ENCODE peak calls at places on chromosomes 13 and 19, in four cellular contexts. N, A, Z and H are unnamed samples. For H3K9me3, the result is how much of the 10 kb centered on the place peaks cover.

GRCh38 chr13:95118541-95119324 is 182.5 kb downstream of the ABCC4 start:
- DNase-seq in A (no peak), Z (no peak), N (no peak), H (no peak)

GRCh38 chr19:44613295-44614168 is at the start of gene IGSF23:
- DNase-seq in N (no peak), A (no peak), Z (no peak), H (no peak)

GRCh38 chr13:95128045-95128643 is 173.1 kb downstream of the ABCC4 start:
- DNase-seq in N (peak), A (peak), Z (no peak), H (no peak)

GRCh38 chr13:76523740-76524382 is 362.3 kb downstream of the KCTD12 start:
- DNase-seq in N (no peak), Z (no peak), A (no peak), H (no peak)

GRCh38 chr13:111610077-111610476 is 289.6 kb downstream of the TEX29 start:
- DNase-seq in A (no peak), Z (no peak), N (no peak), H (no peak)

GRCh38 chr19:1825909-1826556 is 14.0 kb upstream of the ATP8B3 start:
- DNase-seq in A (peak), Z (peak), N (peak), H (peak)

GRCh38 chr19:48218964-48219363 is 36.7 kb downstream of the CARD8 start:
- DNase-seq in N (no peak), A (no peak), Z (no peak), H (no peak)

GRCh38 chr13:99303863-99304521 is 3.2 kb downstream of the GPR183 start:
- DNase-seq in Z (no peak), N (no peak), A (no peak), H (no peak)

GRCh38 chr13:77386046-77386445 is 59.2 kb upstream of the MYCBP2 start:
- DNase-seq in A (no peak), Z (no peak), N (no peak), H (no peak)

GRCh38 chr19:45691516-45692186 is at the start of gene SNRPD2:
- DNase-seq in Z (peak), N (peak), A (peak), H (peak)

GRCh38 chr19:38417544-38418506 is 8.2 kb downstream of the RASGRP4 start:
- DNase-seq in Z (no peak), N (peak), A (peak), H (peak)

GRCh38 chr19:14375055-14375581 is 6.1 kb upstream of the ADGRE5 start:
- DNase-seq in N (no peak), Z (no peak), A (peak), H (no peak)

GRCh38 chr13:110350509-110350908 is 43.4 kb downstream of the COL4A2 start:
- DNase-seq in Z (no peak), A (no peak), N (no peak), H (no peak)

GRCh38 chr13:43572601-43573360 is 214.0 kb downstream of the ENOX1 start:
- DNase-seq in N (no peak), A (no peak), Z (no peak), H (no peak)

GRCh38 chr13:71912524-71912923 is 45.5 kb upstream of the DACH1 start:
- DNase-seq in Z (no peak), A (no peak), N (no peak), H (no peak)

GRCh38 chr19:10089801-10090375 is 3.8 kb downstream of the SHFL start:
- DNase-seq in Z (no peak), A (no peak), N (no peak), H (no peak)

GRCh38 chr13:78468546-78469060 is 134.7 kb downstream of the POU4F1 start:
- DNase-seq in N (no peak), Z (no peak), A (no peak), H (no peak)

GRCh38 chr19:38264486-38265212 is at the start of gene SPINT2:
- DNase-seq in N (no peak), A (no peak), Z (peak), H (no peak)

GRCh38 chr13:49629196-49629938 is 1.1 kb downstream of the ARL11 start:
- DNase-seq in A (no peak), Z (no peak), N (no peak), H (no peak)

GRCh38 chr13:49454388-49455015 is 10.4 kb downstream of the SETDB2 start:
- DNase-seq in A (no peak), Z (no peak), N (no peak), H (no peak)

GRCh38 chr13:43804461-43805070 is 17.8 kb upstream of the ENOX1 start:
- DNase-seq in Z (no peak), A (no peak), N (peak), H (peak)

GRCh38 chr19:22733691-22734090 is 50.3 kb downstream of the ZNF99 start:
- DNase-seq in N (no peak), Z (no peak), A (no peak), H (no peak)

GRCh38 chr13:39501711-39502324 is 101.2 kb downstream of the LHFPL6 start:
- DNase-seq in Z (no peak), A (no peak), N (no peak), H (no peak)

GRCh38 chr19:7654401-7654800 is 14.4 kb upstream of the RETN start:
- DNase-seq in A (no peak), Z (no peak), N (no peak), H (no peak)

GRCh38 chr13:84126671-84127171 is 244.4 kb upstream of the SLITRK1 start:
- DNase-seq in A (no peak), N (no peak), Z (no peak), H (no peak)

GRCh38 chr19:19223636-19224035 is 11.9 kb downstream of the NCAN start:
- DNase-seq in N (no peak), A (no peak), Z (no peak), H (no peak)

GRCh38 chr13:19674898-19675297 is 41.4 kb downstream of the MPHOSPH8 start:
- DNase-seq in N (no peak), A (no peak), Z (no peak), H (no peak)

GRCh38 chr13:86581711-86582110 is 782.5 kb upstream of the SLITRK6 start:
- DNase-seq in Z (no peak), A (no peak), N (no peak), H (no peak)

GRCh38 chr19:44093931-44094765 is at the start of gene ZNF224:
- DNase-seq in N (peak), A (peak), Z (peak), H (peak)

GRCh38 chr19:45643927-45644771 is 5.0 kb upstream of the EML2 start:
- DNase-seq in A (no peak), Z (no peak), N (no peak), H (no peak)

GRCh38 chr19:52664461-52664860 is 26.3 kb upstream of the ZNF83 start:
- DNase-seq in A (no peak), Z (no peak), N (no peak), H (no peak)

GRCh38 chr19:45423589-45424190 is at the start of gene ERCC1:
- DNase-seq in A (peak), Z (peak), N (peak), H (peak)

GRCh38 chr19:7868671-7869452 is 5.3 kb downstream of the PRR36 start:
- DNase-seq in N (peak), A (peak), Z (peak), H (no peak)

GRCh38 chr13:41546372-41547252 is 89.3 kb downstream of the RGCC start:
- DNase-seq in Z (no peak), A (no peak), N (no peak), H (no peak)

GRCh38 chr13:20182231-20182846 is 10.4 kb downstream of the GJB2 start:
- DNase-seq in N (peak), A (peak), Z (no peak), H (peak)

GRCh38 chr13:28049215-28049614 is 51.2 kb downstream of the FLT3 start:
- DNase-seq in N (no peak), A (no peak), Z (no peak), H (no peak)

GRCh38 chr13:28045861-28046260 is 54.5 kb downstream of the FLT3 start:
- DNase-seq in A (no peak), N (no peak), Z (no peak), H (no peak)

GRCh38 chr13:28046981-28047380 is 53.4 kb downstream of the FLT3 start:
- DNase-seq in Z (no peak), A (no peak), N (peak), H (no peak)

GRCh38 chr13:28048768-28049167 is 51.6 kb downstream of the FLT3 start:
- DNase-seq in A (no peak), N (no peak), Z (no peak), H (no peak)

DNA sequence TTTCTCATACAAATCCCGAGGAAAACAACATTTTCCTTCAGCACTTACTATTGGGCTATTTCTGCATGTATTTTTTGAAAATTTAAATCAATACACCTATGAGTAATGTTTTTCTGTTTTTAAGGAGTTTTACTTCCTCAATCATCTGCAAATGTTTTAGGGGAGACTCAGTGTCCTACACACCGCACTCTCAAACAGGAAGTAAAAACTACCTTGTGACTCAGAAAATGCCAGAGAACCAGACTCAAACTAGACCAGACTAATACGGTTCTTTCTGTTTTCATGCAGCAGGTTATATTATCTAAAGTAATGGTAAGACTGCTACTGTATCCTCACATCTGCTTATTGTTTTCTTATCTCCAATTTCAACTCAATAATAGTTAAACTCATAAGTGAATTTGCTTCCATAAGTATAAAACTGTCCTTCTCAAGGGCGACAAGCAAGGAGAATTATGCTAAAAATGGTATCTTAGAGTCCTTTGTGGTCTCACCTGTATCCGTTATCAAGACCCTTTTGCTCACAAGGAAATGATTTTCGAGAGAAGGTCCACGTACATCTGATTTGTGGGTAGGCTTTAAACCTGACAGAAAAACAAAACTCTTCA is 52.5 kb downstream of the FLT3 start:
- DNase-seq in A (no peak), N (peak), Z (no peak), H (no peak)
- TF ChIP-seq EP300 in A (no peak), N (no peak), Z (no peak), H (no peak)

GRCh38 chr19:42075616-42076374 is at the start of gene ZNF574:
- DNase-seq in Z (peak), A (peak), N (peak), H (peak)
- TF ChIP-seq POLR2A in Z (peak), A (no peak), N (peak), H (peak)

DNA sequence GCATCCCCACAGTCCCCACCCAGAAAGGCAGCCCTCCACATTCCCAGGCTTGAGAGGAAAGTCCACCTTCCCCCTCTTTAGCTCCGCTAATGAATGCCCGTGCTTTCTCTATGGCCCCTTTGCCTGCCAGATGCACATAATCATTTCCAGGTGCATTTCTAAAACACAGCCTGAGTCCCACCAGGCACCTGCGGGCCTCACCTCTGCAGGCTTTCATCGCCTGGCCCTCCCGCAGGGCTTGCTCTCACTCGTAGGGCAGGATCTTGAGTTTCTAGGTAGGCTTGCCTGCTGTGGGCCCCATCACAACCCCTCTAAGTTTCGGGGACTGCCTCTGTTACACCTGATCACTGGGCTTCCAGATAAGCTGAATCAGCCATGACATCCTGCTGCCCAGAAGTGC is 173.6 kb downstream of the ZNF536 start:
- DNase-seq in Z (no peak), N (no peak), A (no peak), H (no peak)
- H3K9me3 ChIP-seq in Z (under half), N (under half), A (under half), H (under half)

GRCh38 chr19:50376166-50377050 is at the start of gene NR1H2:
- DNase-seq in A (peak), N (peak), Z (peak), H (peak)
- TF ChIP-seq EP300 in A (no peak), N (no peak), Z (peak), H (peak)

GRCh38 chr19:46784262-46785053 is 3.9 kb downstream of the SLC1A5 start:
- DNase-seq in N (peak), Z (peak), A (peak), H (peak)
- TF ChIP-seq POLR2A in N (peak), Z (no peak), A (no peak), H (no peak)

DNA sequence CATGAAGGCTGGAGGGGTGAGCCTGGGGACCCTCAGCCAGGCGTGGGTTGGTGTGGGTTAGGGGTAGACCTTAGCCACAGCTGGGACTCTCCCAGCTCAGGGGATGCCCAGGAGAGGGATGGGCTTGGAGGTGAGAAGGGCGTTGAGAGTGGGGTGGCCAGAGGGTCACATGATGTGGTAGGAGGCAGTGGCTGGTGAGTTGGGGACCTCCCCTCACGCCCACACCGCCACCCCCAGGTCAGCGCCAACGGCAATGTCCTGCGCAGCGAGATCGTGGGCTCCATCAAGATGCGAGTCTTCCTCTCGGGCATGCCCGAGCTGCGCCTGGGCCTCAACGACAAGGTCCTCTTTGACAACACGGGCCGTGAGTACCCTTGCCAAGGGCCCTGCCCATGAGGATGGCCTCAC is 28.5 kb downstream of the AP1M1 start:
- DNase-seq in A (no peak), N (no peak), Z (no peak), H (peak)
- H3K9me3 ChIP-seq in A (under half), N (under half), Z (under half), H (under half)